ENCODE peak calls at places on chromosomes 11 and 22, in four cellular contexts. One of them, this sample, is unnamed.

GRCh38 chr11:103359221-103359620 is 250.0 kb downstream of the DYNC2H1 start:
- DNase-seq in stimulated activated CD4-positive, alpha-beta T cell treated with anti-CD3 and anti-CD28 coated beads, Interleukin-15, amount 100 ng/mL, for 1 hour: no peak
- DNase-seq in fibroblast of gingiva: no peak
- DNase-seq in CD8-positive, alpha-beta memory T cell: no peak
- DNase-seq in this sample: no peak

GRCh38 chr22:40720538-40721256 is 41.4 kb downstream of the MCHR1 start:
- DNase-seq in CD8-positive, alpha-beta memory T cell: no peak
- DNase-seq in stimulated activated CD4-positive, alpha-beta T cell treated with anti-CD3 and anti-CD28 coated beads, Interleukin-15, amount 100 ng/mL, for 1 hour: no peak
- DNase-seq in fibroblast of gingiva: no peak
- DNase-seq in this sample: no peak

GRCh38 chr11:23554002-23554401 is 693.7 kb upstream of the CCDC179 start:
- DNase-seq in stimulated activated CD4-positive, alpha-beta T cell treated with anti-CD3 and anti-CD28 coated beads, Interleukin-15, amount 100 ng/mL, for 1 hour: no peak
- DNase-seq in CD8-positive, alpha-beta memory T cell: no peak
- DNase-seq in fibroblast of gingiva: no peak
- DNase-seq in this sample: no peak

GRCh38 chr11:75505966-75506692 is 19.6 kb downstream of the GDPD5 start:
- DNase-seq in fibroblast of gingiva: no peak
- DNase-seq in CD8-positive, alpha-beta memory T cell: no peak
- DNase-seq in stimulated activated CD4-positive, alpha-beta T cell treated with anti-CD3 and anti-CD28 coated beads, Interleukin-15, amount 100 ng/mL, for 1 hour: no peak
- DNase-seq in this sample: no peak

GRCh38 chr11:44622190-44622650 is 56.8 kb downstream of the CD82 start:
- DNase-seq in CD8-positive, alpha-beta memory T cell: no peak
- DNase-seq in fibroblast of gingiva: no peak
- DNase-seq in stimulated activated CD4-positive, alpha-beta T cell treated with anti-CD3 and anti-CD28 coated beads, Interleukin-15, amount 100 ng/mL, for 1 hour: no peak
- DNase-seq in this sample: no peak

GRCh38 chr22:36391648-36392047 is 3.9 kb upstream of the MYH9 start:
- DNase-seq in fibroblast of gingiva: no peak
- DNase-seq in CD8-positive, alpha-beta memory T cell: no peak
- DNase-seq in stimulated activated CD4-positive, alpha-beta T cell treated with anti-CD3 and anti-CD28 coated beads, Interleukin-15, amount 100 ng/mL, for 1 hour: no peak
- DNase-seq in this sample: no peak

GRCh38 chr22:45483918-45484499 is 18.7 kb upstream of the FBLN1 start:
- DNase-seq in CD8-positive, alpha-beta memory T cell: no peak
- DNase-seq in fibroblast of gingiva: no peak
- DNase-seq in stimulated activated CD4-positive, alpha-beta T cell treated with anti-CD3 and anti-CD28 coated beads, Interleukin-15, amount 100 ng/mL, for 1 hour: no peak
- DNase-seq in this sample: no peak

GRCh38 chr11:104547996-104548661 is 350.1 kb downstream of the CASP12 start:
- DNase-seq in fibroblast of gingiva: peak; percentile 4
- DNase-seq in stimulated activated CD4-positive, alpha-beta T cell treated with anti-CD3 and anti-CD28 coated beads, Interleukin-15, amount 100 ng/mL, for 1 hour: no peak
- DNase-seq in CD8-positive, alpha-beta memory T cell: no peak
- DNase-seq in this sample: no peak

GRCh38 chr11:68282861-68283230 is 11.1 kb upstream of the C11orf24 start:
- DNase-seq in CD8-positive, alpha-beta memory T cell: no peak
- DNase-seq in fibroblast of gingiva: no peak
- DNase-seq in stimulated activated CD4-positive, alpha-beta T cell treated with anti-CD3 and anti-CD28 coated beads, Interleukin-15, amount 100 ng/mL, for 1 hour: no peak
- DNase-seq in this sample: no peak

GRCh38 chr11:25602149-25602548 is 729.8 kb upstream of the ANO3 start:
- DNase-seq in stimulated activated CD4-positive, alpha-beta T cell treated with anti-CD3 and anti-CD28 coated beads, Interleukin-15, amount 100 ng/mL, for 1 hour: no peak
- DNase-seq in fibroblast of gingiva: no peak
- DNase-seq in CD8-positive, alpha-beta memory T cell: no peak
- DNase-seq in this sample: no peak

GRCh38 chr11:17414992-17415391 is 26.5 kb upstream of the KCNJ11 start:
- DNase-seq in fibroblast of gingiva: no peak
- DNase-seq in CD8-positive, alpha-beta memory T cell: no peak
- DNase-seq in stimulated activated CD4-positive, alpha-beta T cell treated with anti-CD3 and anti-CD28 coated beads, Interleukin-15, amount 100 ng/mL, for 1 hour: no peak
- DNase-seq in this sample: no peak

GRCh38 chr22:38153821-38154562 is 27.6 kb downstream of the PLA2G6 start:
- DNase-seq in stimulated activated CD4-positive, alpha-beta T cell treated with anti-CD3 and anti-CD28 coated beads, Interleukin-15, amount 100 ng/mL, for 1 hour: no peak
- DNase-seq in fibroblast of gingiva: no peak
- DNase-seq in CD8-positive, alpha-beta memory T cell: no peak
- DNase-seq in this sample: no peak

GRCh38 chr22:36546092-36546804 is 17.3 kb upstream of the EIF3D start:
- DNase-seq in fibroblast of gingiva: peak; percentile 35
- DNase-seq in CD8-positive, alpha-beta memory T cell: no peak
- DNase-seq in stimulated activated CD4-positive, alpha-beta T cell treated with anti-CD3 and anti-CD28 coated beads, Interleukin-15, amount 100 ng/mL, for 1 hour: no peak
- DNase-seq in this sample: no peak

This sample was measured in activated T-helper 1 cell treated with anti-CD3 and anti-CD28 coated beads, Interleukin-2, amount 50 U/mL, for 16 hours.